ENCODE peak calls at places on chromosomes 3 and 15, in eight cellular contexts. One of them, this sample, is unnamed.
A peak's percentile ranks its signal among the peaks of the same experiment; 100 is the strongest.

GRCh38 chr3:59064276-59064675 is 14.5 kb upstream of the CFAP20DC start:
- DNase-seq in CD8-positive, alpha-beta memory T cell: no peak
- DNase-seq in AG10803: no peak
- DNase-seq in GM23248: no peak
- DNase-seq in AG04450: no peak
- DNase-seq in activated T-cell treated with anti-CD3 and anti-CD28 coated beads for 1 hour: no peak
- DNase-seq in aorta: no peak
- DNase-seq in SW480: no peak
- DNase-seq in this sample: no peak

GRCh38 chr3:107620534-107620933 is 97.8 kb downstream of the BBX start:
- DNase-seq in CD8-positive, alpha-beta memory T cell: no peak
- DNase-seq in AG10803: no peak
- DNase-seq in GM23248: no peak
- DNase-seq in AG04450: no peak
- DNase-seq in activated T-cell treated with anti-CD3 and anti-CD28 coated beads for 1 hour: no peak
- DNase-seq in aorta: no peak
- DNase-seq in SW480: no peak
- DNase-seq in this sample: no peak

GRCh38 chr15:78174398-78174797 is 25.2 kb downstream of the IDH3A start:
- DNase-seq in CD8-positive, alpha-beta memory T cell: no peak
- DNase-seq in AG10803: no peak
- DNase-seq in GM23248: no peak
- DNase-seq in AG04450: no peak
- DNase-seq in activated T-cell treated with anti-CD3 and anti-CD28 coated beads for 1 hour: no peak
- DNase-seq in aorta: no peak
- DNase-seq in SW480: no peak
- DNase-seq in this sample: no peak

GRCh38 chr15:50884583-50884982 is 23.9 kb upstream of the AP4E1 start:
- DNase-seq in CD8-positive, alpha-beta memory T cell: no peak
- DNase-seq in AG10803: peak; percentile 31
- DNase-seq in GM23248: peak; percentile 65
- DNase-seq in AG04450: no peak
- DNase-seq in activated T-cell treated with anti-CD3 and anti-CD28 coated beads for 1 hour: no peak
- DNase-seq in aorta: no peak
- DNase-seq in SW480: no peak
- DNase-seq in this sample: peak; percentile 75

GRCh38 chr3:144031938-144032337 is 60.3 kb downstream of the DIPK2A start:
- DNase-seq in CD8-positive, alpha-beta memory T cell: no peak
- DNase-seq in AG10803: peak; percentile 34
- DNase-seq in GM23248: peak; percentile 43
- DNase-seq in AG04450: no peak
- DNase-seq in activated T-cell treated with anti-CD3 and anti-CD28 coated beads for 1 hour: no peak
- DNase-seq in aorta: peak; percentile 91
- DNase-seq in SW480: no peak
- DNase-seq in this sample: peak; percentile 75

GRCh38 chr3:127377801-127378442 is 90.1 kb upstream of the PRR20G start:
- DNase-seq in CD8-positive, alpha-beta memory T cell: no peak
- DNase-seq in AG10803: no peak
- DNase-seq in GM23248: peak; percentile 9
- DNase-seq in AG04450: no peak
- DNase-seq in activated T-cell treated with anti-CD3 and anti-CD28 coated beads for 1 hour: no peak
- DNase-seq in aorta: no peak
- DNase-seq in SW480: no peak
- DNase-seq in this sample: no peak

GRCh38 chr3:122973893-122974615 is 53.5 kb downstream of the SEMA5B start:
- DNase-seq in CD8-positive, alpha-beta memory T cell: no peak
- DNase-seq in AG10803: no peak
- DNase-seq in GM23248: no peak
- DNase-seq in AG04450: no peak
- DNase-seq in activated T-cell treated with anti-CD3 and anti-CD28 coated beads for 1 hour: no peak
- DNase-seq in aorta: peak; percentile 65
- DNase-seq in SW480: no peak
- DNase-seq in this sample: no peak

GRCh38 chr3:112302061-112302830 is 8.2 kb upstream of the SLC9C1 start:
- DNase-seq in CD8-positive, alpha-beta memory T cell: no peak
- DNase-seq in AG10803: no peak
- DNase-seq in GM23248: no peak
- DNase-seq in AG04450: no peak
- DNase-seq in activated T-cell treated with anti-CD3 and anti-CD28 coated beads for 1 hour: no peak
- DNase-seq in aorta: no peak
- DNase-seq in SW480: no peak
- DNase-seq in this sample: peak; percentile 20

GRCh38 chr3:167380004-167380689 is at the start of gene ZBBX:
- DNase-seq in CD8-positive, alpha-beta memory T cell: peak; percentile 85
- DNase-seq in AG10803: peak; percentile 55
- DNase-seq in GM23248: peak; percentile 85
- DNase-seq in AG04450: peak; percentile 53
- DNase-seq in activated T-cell treated with anti-CD3 and anti-CD28 coated beads for 1 hour: peak; percentile 73
- DNase-seq in aorta: peak; percentile 92
- DNase-seq in SW480: peak; percentile 53
- DNase-seq in this sample: peak; percentile 68

This sample was measured in fibroblast of the aortic adventitia.